ENCODE peak calls at places on chromosomes 5 and 9, in nine cellular contexts. V, O, L, S, R, A, Q, F and G are unnamed samples.

GRCh38 chr5:96321371-96321770 is 111.7 kb downstream of the PCSK1 start:
- DNase-seq in V (no peak), O (no peak), L (peak; percentile 37), S (peak; percentile 53), R (peak; percentile 18), A (no peak), Q (peak; percentile 40), F (no peak), G (no peak)

GRCh38 chr5:82820188-82820587 is 257.0 kb downstream of the TMEM167A start:
- DNase-seq in V (no peak), O (no peak), L (no peak), S (no peak), R (peak; percentile 86), A (no peak), Q (peak; percentile 62), F (no peak), G (no peak)

GRCh38 chr9:116175616-116176015 is 22.0 kb downstream of the PAPPA start:
- DNase-seq in V (no peak), O (no peak), L (no peak), S (no peak), R (peak; percentile 56), A (no peak), Q (no peak), F (no peak), G (no peak)

GRCh38 chr5:172437445-172438303 is 16.7 kb downstream of the SH3PXD2B start:
- DNase-seq in V (no peak), O (no peak), L (peak; percentile 91), S (peak; percentile 93), R (peak; percentile 43), A (peak; percentile 88), Q (peak; percentile 72), F (peak; percentile 23), G (peak; percentile 45)

GRCh38 chr9:129587487-129588262 is 33.2 kb downstream of the C9orf50 start:
- DNase-seq in V (no peak), O (no peak), L (no peak), S (no peak), R (no peak), A (no peak), Q (no peak), F (no peak), G (no peak)

GRCh38 chr5:113510836-113511451 is 2.5 kb upstream of the YTHDC2 start:
- DNase-seq in V (no peak), O (peak; percentile 8), L (no peak), S (peak; percentile 38), R (peak; percentile 72), A (peak; percentile 27), Q (peak; percentile 59), F (peak; percentile 50), G (no peak)

GRCh38 chr5:14450055-14450524 is 131.5 kb upstream of the OTULINL start:
- DNase-seq in V (no peak), O (no peak), L (peak; percentile 97), S (peak; percentile 98), R (no peak), A (no peak), Q (no peak), F (no peak), G (no peak)

GRCh38 chr9:112203536-112203935 is 28.4 kb upstream of the SUSD1 start:
- DNase-seq in V (no peak), O (no peak), L (peak; percentile 73), S (peak; percentile 77), R (peak; percentile 33), A (no peak), Q (peak; percentile 60), F (no peak), G (no peak)

GRCh38 chr9:80775515-80775914 is 913.8 kb downstream of the TLE1 start:
- DNase-seq in V (no peak), O (no peak), L (peak; percentile 22), S (peak; percentile 23), R (peak; percentile 2), A (no peak), Q (no peak), F (no peak), G (no peak)

GRCh38 chr9:33320568-33321261 is 30.4 kb downstream of the NFX1 start:
- DNase-seq in V (no peak), O (no peak), L (peak; percentile 95), S (peak; percentile 95), R (peak; percentile 87), A (no peak), Q (peak; percentile 89), F (no peak), G (no peak)

GRCh38 chr9:82021198-82021597 is 32.6 kb downstream of the SPATA31D1 start:
- DNase-seq in V (no peak), O (no peak), L (peak; percentile 100), S (peak; percentile 100), R (peak; percentile 62), A (no peak), Q (peak; percentile 99), F (peak; percentile 10), G (no peak)

GRCh38 chr9:130938652-130939404 is at the start of gene FIBCD1:
- DNase-seq in V (no peak), O (peak; percentile 83), L (peak; percentile 18), S (peak; percentile 47), R (peak; percentile 40), A (peak; percentile 75), Q (peak; percentile 61), F (no peak), G (peak; percentile 71)

GRCh38 chr5:68641211-68641610 is 425.7 kb downstream of the PIK3R1 start:
- DNase-seq in V (no peak), O (no peak), L (no peak), S (no peak), R (no peak), A (no peak), Q (no peak), F (no peak), G (no peak)

GRCh38 chr5:93595420-93596136 is 12.6 kb downstream of the NR2F1 start:
- DNase-seq in V (no peak), O (peak; percentile 45), L (no peak), S (no peak), R (no peak), A (no peak), Q (no peak), F (no peak), G (no peak)
- H3K4me3 ChIP-seq in V (no peak overlapping the region), O (peak overlapping the region; percentile 36), L (no peak overlapping the region), S (no peak overlapping the region), R (no peak overlapping the region), A (no peak overlapping the region), Q (no peak overlapping the region), F (no peak overlapping the region), G (no peak overlapping the region)

GRCh38 chr9:97480749-97481148 is 20.7 kb upstream of the TMOD1 start:
- DNase-seq in V (no peak), O (no peak), L (no peak), S (no peak), R (no peak), A (peak; percentile 58), Q (no peak), F (no peak), G (no peak)
- TF ChIP-seq CTCF in V (no peak), O (no peak), L (no peak), S (no peak), R (no peak), A (no peak), Q (no peak), F (no peak), G (no peak)

DNA sequence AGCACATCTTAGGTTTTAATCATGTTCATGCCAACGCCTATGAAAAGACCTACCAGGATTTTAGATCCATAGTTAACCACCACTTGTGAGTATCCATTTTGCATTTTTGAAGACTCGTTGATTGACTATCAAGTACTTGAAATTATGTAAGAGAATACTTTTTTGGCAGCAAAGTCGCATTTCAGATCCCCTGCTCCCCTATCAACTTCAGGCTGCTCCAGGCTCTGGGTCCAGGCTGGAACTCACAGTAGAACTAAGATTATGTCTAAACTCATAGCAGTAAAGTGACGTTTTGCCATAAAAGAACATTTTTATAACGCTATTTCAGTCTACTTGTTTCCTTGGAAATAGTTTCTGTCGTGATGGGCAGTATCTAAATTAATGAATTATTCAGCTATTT is 267.7 kb downstream of the FANCC start:
- DNase-seq in V (no peak), O (no peak), L (no peak), S (no peak), R (no peak), A (no peak), Q (no peak), F (no peak), G (no peak)
- H3K9ac ChIP-seq in V (no peak overlapping the region), O (no peak overlapping the region), L (peak overlapping the region; percentile 85), S (no peak overlapping the region), R (peak overlapping the region; percentile 83), A (peak overlapping the region; percentile 71), Q (peak overlapping the region; percentile 86), F (peak overlapping the region; percentile 41), G (peak overlapping the region; percentile 6)

DNA sequence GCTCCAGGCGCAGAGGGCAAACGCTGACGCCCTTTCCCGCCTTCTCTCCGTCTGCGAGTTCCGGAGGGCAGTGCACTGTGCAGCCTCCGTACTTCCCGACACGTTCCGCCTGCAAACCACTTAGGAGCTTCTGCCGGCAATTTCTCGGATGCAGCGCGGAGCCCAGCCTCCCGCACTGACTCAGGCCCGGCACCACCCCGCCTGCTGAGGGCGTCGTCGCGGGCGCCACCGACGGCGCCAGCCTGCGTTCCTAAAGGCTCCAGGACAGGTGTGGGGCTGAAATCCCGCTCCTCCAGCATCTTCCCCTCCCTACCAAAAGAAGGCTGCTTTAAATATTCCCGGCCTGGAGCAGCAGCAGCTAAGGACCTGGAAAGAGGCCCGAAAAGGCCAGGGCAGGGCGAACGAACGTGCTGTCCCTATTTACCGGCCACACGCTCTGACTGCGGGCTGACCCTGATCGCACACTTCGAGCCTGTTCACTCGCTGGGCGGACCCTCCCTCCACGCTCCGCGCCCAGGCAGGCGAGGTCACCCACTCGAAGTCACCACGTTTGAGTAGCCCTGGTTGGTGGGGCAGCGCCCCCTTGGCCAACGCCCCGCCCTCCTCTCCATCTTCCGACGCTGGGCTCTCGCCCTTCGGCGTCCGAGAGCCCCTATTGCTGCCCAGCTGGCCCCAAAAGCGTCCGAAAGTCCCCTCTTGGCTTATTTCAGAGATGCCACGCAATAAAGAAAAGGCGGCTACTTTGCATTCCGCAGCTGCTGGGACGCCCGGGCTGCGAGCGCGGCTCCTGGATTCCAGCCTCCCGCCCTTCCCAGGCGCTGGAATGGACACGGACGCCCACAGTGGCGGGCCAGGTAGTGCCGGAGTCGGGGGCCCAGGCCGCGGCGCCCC is 9.6 kb upstream of the TRIM36 start:
- DNase-seq in V (no peak), O (peak; percentile 77), L (no peak), S (peak; percentile 20), R (no peak), A (peak; percentile 85), Q (no peak), F (no peak), G (peak; percentile 47)
- H3K4me3 ChIP-seq in V (no peak overlapping the region), O (peak overlapping the region; percentile 55), L (peak overlapping the region; percentile 70), S (peak overlapping the region; percentile 59), R (peak overlapping the region; percentile 67), A (peak overlapping the region; percentile 53), Q (peak overlapping the region; percentile 51), F (peak overlapping the region; percentile 46), G (peak overlapping the region; percentile 50)

GRCh38 chr5:148780711-148781110 is 45.7 kb upstream of the ADRB2 start:
- DNase-seq in V (no peak), O (peak; percentile 3), L (no peak), S (no peak), R (no peak), A (no peak), Q (no peak), F (no peak), G (no peak)
- TF ChIP-seq CTCF in V (no peak), O (peak; percentile 12), L (no peak), S (no peak), R (peak; percentile 21), A (no peak), Q (no peak), F (no peak), G (no peak)

GRCh38 chr9:109968332-109968657 is 188.3 kb downstream of the PALM2AKAP2 start:
- DNase-seq in V (no peak), O (no peak), L (no peak), S (no peak), R (no peak), A (no peak), Q (no peak), F (no peak), G (no peak)
- H3K9ac ChIP-seq in V (no peak overlapping the region), O (no peak overlapping the region), L (no peak overlapping the region), S (no peak overlapping the region), R (no peak overlapping the region), A (no peak overlapping the region), Q (no peak overlapping the region), F (no peak overlapping the region), G (no peak overlapping the region)

GRCh38 chr5:119347574-119347973 is 8.2 kb upstream of the TNFAIP8 start:
- DNase-seq in V (no peak), O (peak; percentile 50), L (no peak), S (no peak), R (no peak), A (no peak), Q (no peak), F (no peak), G (no peak)
- H3K4me3 ChIP-seq in V (no peak overlapping the region), O (no peak overlapping the region), L (no peak overlapping the region), S (no peak overlapping the region), R (no peak overlapping the region), A (no peak overlapping the region), Q (no peak overlapping the region), F (no peak overlapping the region), G (no peak overlapping the region)